ENCODE peak calls at places on chromosomes 13 and 19, in nine cellular contexts. Z, U, D, O, F, M, Y, V and K are unnamed samples.

GRCh38 chr13:39858794-39859193 is 203.3 kb downstream of the COG6 start:
- DNase-seq in O (no peak), U (no peak), D (no peak), V (no peak), Y (no peak), Z (no peak), M (no peak), F (no peak), K (no peak)

GRCh38 chr19:47704024-47704423 is 9.2 kb upstream of the EHD2 start:
- DNase-seq in O (no peak), Z (no peak), M (no peak), D (peak), Y (no peak), V (no peak), U (no peak), F (no peak), K (peak)

GRCh38 chr13:97600438-97601080 is 166.6 kb downstream of the RAP2A start:
- DNase-seq in O (no peak), F (no peak), V (no peak), U (no peak), D (peak), Z (no peak), M (no peak), Y (no peak), K (peak)

GRCh38 chr13:86760620-86761019 is 910.6 kb upstream of the SLITRK5 start:
- DNase-seq in Z (no peak), O (no peak), D (no peak), V (no peak), F (no peak), M (no peak), Y (no peak), U (no peak), K (no peak)

GRCh38 chr19:8525401-8525684 is 11.4 kb upstream of the ZNF414 start:
- DNase-seq in F (no peak), M (no peak), U (no peak), Y (no peak), Z (no peak), D (no peak), O (no peak), V (no peak), K (no peak)

GRCh38 chr19:44683434-44684210 is 12.3 kb downstream of the CEACAM19 start:
- DNase-seq in Y (no peak), V (no peak), U (no peak), Z (no peak), O (no peak), M (no peak), D (no peak), F (no peak), K (no peak)

GRCh38 chr13:39244561-39245230 is 206.4 kb downstream of the NHLRC3 start:
- DNase-seq in U (no peak), F (no peak), O (no peak), D (no peak), M (no peak), Y (no peak), Z (no peak), V (no peak), K (no peak)

GRCh38 chr13:44806841-44807240 is 182.4 kb downstream of the NUFIP1 start:
- DNase-seq in V (no peak), O (peak), U (peak), M (no peak), D (no peak), Y (peak), Z (no peak), F (no peak), K (no peak)

GRCh38 chr13:114134111-114134943 is 1.9 kb upstream of the RASA3 start:
- DNase-seq in V (no peak), F (no peak), U (no peak), M (peak), Z (peak), D (no peak), O (peak), Y (peak), K (no peak)

GRCh38 chr13:112376050-112376681 is at the start of gene SPACA7:
- DNase-seq in F (no peak), Z (no peak), Y (no peak), D (no peak), O (no peak), V (no peak), M (no peak), U (no peak), K (no peak)

GRCh38 chr13:29541400-29541799 is 54.1 kb downstream of the SLC7A1 start:
- DNase-seq in M (no peak), U (no peak), V (no peak), O (no peak), F (no peak), D (no peak), Z (no peak), Y (no peak), K (no peak)

GRCh38 chr19:30360378-30361106 is 11.6 kb upstream of the ZNF536 start:
- DNase-seq in O (no peak), M (no peak), U (no peak), Z (no peak), D (no peak), Y (peak), V (no peak), F (no peak), K (no peak)

GRCh38 chr19:56476671-56477428 is at the start of gene ZNF667:
- DNase-seq in O (no peak), M (no peak), Z (no peak), D (peak), V (no peak), F (peak), Y (no peak), U (peak), K (peak)

DNA sequence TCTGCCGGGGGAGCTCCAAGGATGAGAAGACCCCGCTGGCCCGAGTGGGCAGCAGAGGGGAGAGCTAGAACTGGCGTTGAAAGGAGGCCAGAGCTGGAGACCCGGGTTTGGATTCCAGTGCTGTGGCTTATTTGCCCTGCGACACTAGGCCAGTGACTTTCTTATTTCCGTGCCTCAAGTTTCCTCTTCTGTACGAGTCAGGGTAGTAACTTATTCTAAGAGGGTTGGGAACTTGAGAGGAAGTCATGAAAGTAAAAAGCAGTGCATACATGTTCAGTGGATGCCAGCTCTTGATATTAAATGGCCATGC is 670 bp downstream of the FAM32A start:
- DNase-seq in U (no peak), O (no peak), D (no peak), F (no peak), M (no peak), V (no peak), Z (no peak), Y (no peak), K (no peak)
- TF ChIP-seq CTCF in U (peak), O (no peak), D (peak), F (peak), M (no peak), V (peak), Z (peak), Y (no peak), K (peak)

DNA sequence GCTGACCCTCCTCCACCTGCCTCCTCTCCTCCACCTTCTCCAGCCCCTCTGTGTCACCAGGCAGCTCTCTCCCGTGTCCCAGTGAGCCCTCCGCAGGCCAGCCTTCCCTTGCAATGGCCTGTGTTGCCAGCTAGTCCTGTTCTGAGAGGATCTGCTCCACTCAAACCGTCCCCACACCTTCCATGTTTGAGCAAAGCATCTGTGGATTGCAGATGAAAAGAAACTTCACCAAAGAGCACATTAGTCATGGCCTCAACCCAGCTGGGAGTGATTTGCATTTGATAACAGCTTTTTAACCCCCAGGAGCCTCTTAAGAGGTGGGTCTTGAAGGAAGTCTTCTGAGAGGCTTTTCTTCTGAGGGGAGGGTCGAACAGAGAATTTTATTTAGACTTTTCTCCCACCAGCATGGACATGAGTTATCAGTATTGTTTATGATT is 72.8 kb downstream of the COL4A2 start:
- DNase-seq in U (no peak), D (no peak), Y (peak), O (no peak), Z (no peak), F (no peak), M (no peak), V (no peak), K (peak)
- TF ChIP-seq CTCF in U (no peak), D (no peak), Y (no peak), O (no peak), Z (no peak), F (no peak), M (no peak), V (no peak), K (no peak)

GRCh38 chr13:50969691-50970090 is 60.1 kb downstream of the RNASEH2B start:
- DNase-seq in M (peak), U (no peak), O (no peak), D (peak), Y (peak), F (no peak), Z (no peak), V (no peak), K (no peak)
- TF ChIP-seq CTCF in M (no peak), U (no peak), O (no peak), D (peak), Y (peak), F (peak), Z (no peak), V (peak), K (no peak)

GRCh38 chr19:53394974-53395839 is at the start of gene ZNF765:
- DNase-seq in Y (peak), U (peak), O (peak), V (peak), Z (peak), M (peak), D (peak), F (peak), K (peak)
- TF ChIP-seq CTCF in Y (peak), U (peak), O (peak), V (peak), Z (peak), M (peak), D (peak), F (peak), K (peak)

GRCh38 chr13:48233097-48233885 is at the start of gene ITM2B:
- DNase-seq in O (peak), V (peak), Y (no peak), U (peak), Z (peak), M (peak), D (peak), F (peak), K (peak)
- TF ChIP-seq CTCF in O (no peak), V (peak), Y (peak), U (peak), Z (peak), M (no peak), D (peak), F (peak), K (peak)